ENCODE peak calls at places on chromosomes 1 and 21, in seven cellular contexts. One of them, this sample, is unnamed.

GRCh38 chr1:153441238-153441755 is 19.2 kb downstream of the S100A7 start:
- DNase-seq in NCI-H774: peak; percentile 68
- DNase-seq in AG08396: no peak
- DNase-seq in cardiac muscle cell: no peak
- DNase-seq in GM18507: no peak
- DNase-seq in putamen: no peak
- DNase-seq in stimulated activated CD4-positive, alpha-beta T cell treated with anti-CD3 and anti-CD28 coated beads, Interleukin-15, amount 100 ng/mL, for 24 hours: no peak
- DNase-seq in this sample: peak; percentile 67

GRCh38 chr1:6596886-6597776 is 5.5 kb downstream of the KLHL21 start:
- DNase-seq in stimulated activated CD4-positive, alpha-beta T cell treated with anti-CD3 and anti-CD28 coated beads, Interleukin-15, amount 100 ng/mL, for 24 hours: no peak
- DNase-seq in GM18507: no peak
- DNase-seq in AG08396: no peak
- DNase-seq in putamen: no peak
- DNase-seq in NCI-H774: no peak
- DNase-seq in cardiac muscle cell: no peak
- DNase-seq in this sample: no peak

GRCh38 chr1:228963795-228964177 is 228.5 kb downstream of the RHOU start:
- DNase-seq in stimulated activated CD4-positive, alpha-beta T cell treated with anti-CD3 and anti-CD28 coated beads, Interleukin-15, amount 100 ng/mL, for 24 hours: no peak
- DNase-seq in putamen: no peak
- DNase-seq in cardiac muscle cell: no peak
- DNase-seq in GM18507: no peak
- DNase-seq in AG08396: no peak
- DNase-seq in NCI-H774: no peak
- DNase-seq in this sample: no peak

GRCh38 chr1:3553166-3553939 is 58.0 kb downstream of the MEGF6 start:
- DNase-seq in GM18507: no peak
- DNase-seq in stimulated activated CD4-positive, alpha-beta T cell treated with anti-CD3 and anti-CD28 coated beads, Interleukin-15, amount 100 ng/mL, for 24 hours: no peak
- DNase-seq in putamen: no peak
- DNase-seq in AG08396: no peak
- DNase-seq in NCI-H774: no peak
- DNase-seq in cardiac muscle cell: no peak
- DNase-seq in this sample: no peak

GRCh38 chr21:45989355-45990048 is 7.9 kb downstream of the COL6A1 start:
- DNase-seq in cardiac muscle cell: no peak
- DNase-seq in NCI-H774: no peak
- DNase-seq in GM18507: no peak
- DNase-seq in AG08396: no peak
- DNase-seq in stimulated activated CD4-positive, alpha-beta T cell treated with anti-CD3 and anti-CD28 coated beads, Interleukin-15, amount 100 ng/mL, for 24 hours: no peak
- DNase-seq in putamen: no peak
- DNase-seq in this sample: no peak

GRCh38 chr1:179342740-179343404 is 22.9 kb upstream of the AXDND1 start:
- DNase-seq in AG08396: no peak
- DNase-seq in GM18507: no peak
- DNase-seq in putamen: no peak
- DNase-seq in NCI-H774: no peak
- DNase-seq in cardiac muscle cell: no peak
- DNase-seq in stimulated activated CD4-positive, alpha-beta T cell treated with anti-CD3 and anti-CD28 coated beads, Interleukin-15, amount 100 ng/mL, for 24 hours: no peak
- DNase-seq in this sample: no peak

GRCh38 chr1:231020139-231020601 is 19.9 kb downstream of the FAM89A start:
- DNase-seq in cardiac muscle cell: peak; percentile 31
- DNase-seq in AG08396: no peak
- DNase-seq in stimulated activated CD4-positive, alpha-beta T cell treated with anti-CD3 and anti-CD28 coated beads, Interleukin-15, amount 100 ng/mL, for 24 hours: no peak
- DNase-seq in putamen: no peak
- DNase-seq in NCI-H774: no peak
- DNase-seq in GM18507: no peak
- DNase-seq in this sample: no peak

GRCh38 chr1:208038303-208038702 is 127.4 kb upstream of the CD34 start:
- DNase-seq in GM18507: no peak
- DNase-seq in stimulated activated CD4-positive, alpha-beta T cell treated with anti-CD3 and anti-CD28 coated beads, Interleukin-15, amount 100 ng/mL, for 24 hours: no peak
- DNase-seq in NCI-H774: no peak
- DNase-seq in putamen: no peak
- DNase-seq in AG08396: no peak
- DNase-seq in cardiac muscle cell: no peak
- DNase-seq in this sample: no peak

GRCh38 chr1:17233675-17234074 is 15.2 kb upstream of the PADI3 start:
- DNase-seq in NCI-H774: no peak
- DNase-seq in stimulated activated CD4-positive, alpha-beta T cell treated with anti-CD3 and anti-CD28 coated beads, Interleukin-15, amount 100 ng/mL, for 24 hours: no peak
- DNase-seq in GM18507: no peak
- DNase-seq in AG08396: peak; percentile 86
- DNase-seq in cardiac muscle cell: peak; percentile 91
- DNase-seq in putamen: peak; percentile 39
- DNase-seq in this sample: no peak

GRCh38 chr1:86441581-86441980 is 17.6 kb downstream of the CLCA2 start:
- DNase-seq in cardiac muscle cell: no peak
- DNase-seq in stimulated activated CD4-positive, alpha-beta T cell treated with anti-CD3 and anti-CD28 coated beads, Interleukin-15, amount 100 ng/mL, for 24 hours: no peak
- DNase-seq in AG08396: no peak
- DNase-seq in GM18507: no peak
- DNase-seq in putamen: no peak
- DNase-seq in NCI-H774: no peak
- DNase-seq in this sample: peak; percentile 22

GRCh38 chr1:192559115-192560006 is 16.2 kb upstream of the RGS1 start:
- DNase-seq in NCI-H774: no peak
- DNase-seq in cardiac muscle cell: peak; percentile 88
- DNase-seq in AG08396: peak; percentile 42
- DNase-seq in putamen: no peak
- DNase-seq in stimulated activated CD4-positive, alpha-beta T cell treated with anti-CD3 and anti-CD28 coated beads, Interleukin-15, amount 100 ng/mL, for 24 hours: no peak
- DNase-seq in GM18507: no peak
- DNase-seq in this sample: no peak

GRCh38 chr1:104264506-104264905 is 514.8 kb downstream of the AMY1C start:
- DNase-seq in cardiac muscle cell: no peak
- DNase-seq in AG08396: no peak
- DNase-seq in stimulated activated CD4-positive, alpha-beta T cell treated with anti-CD3 and anti-CD28 coated beads, Interleukin-15, amount 100 ng/mL, for 24 hours: no peak
- DNase-seq in GM18507: no peak
- DNase-seq in putamen: no peak
- DNase-seq in NCI-H774: no peak
- DNase-seq in this sample: no peak

GRCh38 chr1:23178931-23179330 is 10.3 kb upstream of the LUZP1 start:
- DNase-seq in putamen: no peak
- DNase-seq in AG08396: no peak
- DNase-seq in NCI-H774: no peak
- DNase-seq in GM18507: no peak
- DNase-seq in cardiac muscle cell: peak; percentile 57
- DNase-seq in stimulated activated CD4-positive, alpha-beta T cell treated with anti-CD3 and anti-CD28 coated beads, Interleukin-15, amount 100 ng/mL, for 24 hours: no peak
- DNase-seq in this sample: no peak

GRCh38 chr1:110340207-110340468 is 961 bp downstream of the RBM15 start:
- DNase-seq in AG08396: no peak
- DNase-seq in stimulated activated CD4-positive, alpha-beta T cell treated with anti-CD3 and anti-CD28 coated beads, Interleukin-15, amount 100 ng/mL, for 24 hours: no peak
- DNase-seq in GM18507: no peak
- DNase-seq in NCI-H774: no peak
- DNase-seq in cardiac muscle cell: no peak
- DNase-seq in putamen: no peak
- DNase-seq in this sample: no peak

GRCh38 chr1:115067460-115067859 is 21.8 kb downstream of the TSPAN2 start:
- DNase-seq in GM18507: no peak
- DNase-seq in stimulated activated CD4-positive, alpha-beta T cell treated with anti-CD3 and anti-CD28 coated beads, Interleukin-15, amount 100 ng/mL, for 24 hours: no peak
- DNase-seq in putamen: no peak
- DNase-seq in cardiac muscle cell: no peak
- DNase-seq in NCI-H774: no peak
- DNase-seq in AG08396: peak; percentile 26
- DNase-seq in this sample: no peak

GRCh38 chr1:97943354-97943753 is 22.5 kb upstream of the DPYD start:
- DNase-seq in putamen: no peak
- DNase-seq in AG08396: peak; percentile 47
- DNase-seq in NCI-H774: no peak
- DNase-seq in stimulated activated CD4-positive, alpha-beta T cell treated with anti-CD3 and anti-CD28 coated beads, Interleukin-15, amount 100 ng/mL, for 24 hours: no peak
- DNase-seq in cardiac muscle cell: peak; percentile 65
- DNase-seq in GM18507: no peak
- DNase-seq in this sample: no peak

GRCh38 chr1:84307398-84307797 is 5.9 kb downstream of the SAMD13 start:
- DNase-seq in NCI-H774: no peak
- DNase-seq in cardiac muscle cell: no peak
- DNase-seq in AG08396: no peak
- DNase-seq in putamen: no peak
- DNase-seq in stimulated activated CD4-positive, alpha-beta T cell treated with anti-CD3 and anti-CD28 coated beads, Interleukin-15, amount 100 ng/mL, for 24 hours: no peak
- DNase-seq in GM18507: no peak
- DNase-seq in this sample: no peak

GRCh38 chr1:30782361-30783243 is 25.0 kb upstream of the LAPTM5 start:
- DNase-seq in putamen: peak; percentile 54
- DNase-seq in stimulated activated CD4-positive, alpha-beta T cell treated with anti-CD3 and anti-CD28 coated beads, Interleukin-15, amount 100 ng/mL, for 24 hours: peak; percentile 82
- DNase-seq in cardiac muscle cell: peak; percentile 71
- DNase-seq in AG08396: peak; percentile 90
- DNase-seq in GM18507: peak; percentile 75
- DNase-seq in NCI-H774: peak; percentile 75
- DNase-seq in this sample: peak; percentile 52

GRCh38 chr1:116721608-116722007 is 32.6 kb upstream of the CD2 start:
- DNase-seq in GM18507: no peak
- DNase-seq in cardiac muscle cell: no peak
- DNase-seq in AG08396: no peak
- DNase-seq in putamen: no peak
- DNase-seq in NCI-H774: no peak
- DNase-seq in stimulated activated CD4-positive, alpha-beta T cell treated with anti-CD3 and anti-CD28 coated beads, Interleukin-15, amount 100 ng/mL, for 24 hours: no peak
- DNase-seq in this sample: no peak

GRCh38 chr1:37477198-37477931 is 3.0 kb downstream of the ZC3H12A start:
- DNase-seq in GM18507: peak; percentile 52
- DNase-seq in cardiac muscle cell: peak; percentile 67
- DNase-seq in AG08396: no peak
- DNase-seq in NCI-H774: no peak
- DNase-seq in stimulated activated CD4-positive, alpha-beta T cell treated with anti-CD3 and anti-CD28 coated beads, Interleukin-15, amount 100 ng/mL, for 24 hours: peak; percentile 92
- DNase-seq in putamen: no peak
- DNase-seq in this sample: no peak

GRCh38 chr21:36509966-36510742 is 30.2 kb upstream of the CLDN14 start:
- DNase-seq in putamen: no peak
- DNase-seq in GM18507: no peak
- DNase-seq in stimulated activated CD4-positive, alpha-beta T cell treated with anti-CD3 and anti-CD28 coated beads, Interleukin-15, amount 100 ng/mL, for 24 hours: no peak
- DNase-seq in AG08396: no peak
- DNase-seq in NCI-H774: no peak
- DNase-seq in cardiac muscle cell: no peak
- DNase-seq in this sample: no peak

GRCh38 chr1:48488721-48489120 is 16.7 kb upstream of the SPATA6 start:
- DNase-seq in stimulated activated CD4-positive, alpha-beta T cell treated with anti-CD3 and anti-CD28 coated beads, Interleukin-15, amount 100 ng/mL, for 24 hours: no peak
- DNase-seq in putamen: no peak
- DNase-seq in cardiac muscle cell: no peak
- DNase-seq in GM18507: no peak
- DNase-seq in NCI-H774: no peak
- DNase-seq in AG08396: no peak
- DNase-seq in this sample: no peak

GRCh38 chr1:226653311-226653921 is 85.7 kb downstream of the ITPKB start:
- DNase-seq in cardiac muscle cell: no peak
- DNase-seq in GM18507: no peak
- DNase-seq in stimulated activated CD4-positive, alpha-beta T cell treated with anti-CD3 and anti-CD28 coated beads, Interleukin-15, amount 100 ng/mL, for 24 hours: peak; percentile 61
- DNase-seq in putamen: no peak
- DNase-seq in NCI-H774: no peak
- DNase-seq in AG08396: no peak
- DNase-seq in this sample: no peak

GRCh38 chr1:31183927-31184554 is 55.6 kb downstream of the NKAIN1 start:
- DNase-seq in putamen: no peak
- DNase-seq in NCI-H774: peak; percentile 58
- DNase-seq in GM18507: no peak
- DNase-seq in cardiac muscle cell: peak; percentile 49
- DNase-seq in stimulated activated CD4-positive, alpha-beta T cell treated with anti-CD3 and anti-CD28 coated beads, Interleukin-15, amount 100 ng/mL, for 24 hours: peak; percentile 52
- DNase-seq in AG08396: peak; percentile 49
- DNase-seq in this sample: peak; percentile 56

GRCh38 chr1:179447489-179447888 is 81.7 kb downstream of the AXDND1 start:
- DNase-seq in putamen: no peak
- DNase-seq in AG08396: peak; percentile 4
- DNase-seq in cardiac muscle cell: peak; percentile 8
- DNase-seq in NCI-H774: no peak
- DNase-seq in stimulated activated CD4-positive, alpha-beta T cell treated with anti-CD3 and anti-CD28 coated beads, Interleukin-15, amount 100 ng/mL, for 24 hours: peak; percentile 13
- DNase-seq in GM18507: no peak
- DNase-seq in this sample: no peak

GRCh38 chr1:191993549-191993948 is 164.7 kb upstream of the RGS18 start:
- DNase-seq in cardiac muscle cell: peak; percentile 62
- DNase-seq in putamen: no peak
- DNase-seq in NCI-H774: no peak
- DNase-seq in AG08396: no peak
- DNase-seq in stimulated activated CD4-positive, alpha-beta T cell treated with anti-CD3 and anti-CD28 coated beads, Interleukin-15, amount 100 ng/mL, for 24 hours: no peak
- DNase-seq in GM18507: no peak
- DNase-seq in this sample: no peak

GRCh38 chr1:192235127-192235526 is 76.9 kb downstream of the RGS18 start:
- DNase-seq in GM18507: no peak
- DNase-seq in AG08396: no peak
- DNase-seq in cardiac muscle cell: peak; percentile 12
- DNase-seq in putamen: no peak
- DNase-seq in stimulated activated CD4-positive, alpha-beta T cell treated with anti-CD3 and anti-CD28 coated beads, Interleukin-15, amount 100 ng/mL, for 24 hours: no peak
- DNase-seq in NCI-H774: no peak
- DNase-seq in this sample: no peak

GRCh38 chr1:225694151-225694603 is 41.3 kb upstream of the ENAH start:
- DNase-seq in NCI-H774: peak; percentile 73
- DNase-seq in putamen: no peak
- DNase-seq in cardiac muscle cell: peak; percentile 97
- DNase-seq in GM18507: no peak
- DNase-seq in stimulated activated CD4-positive, alpha-beta T cell treated with anti-CD3 and anti-CD28 coated beads, Interleukin-15, amount 100 ng/mL, for 24 hours: no peak
- DNase-seq in AG08396: no peak
- DNase-seq in this sample: no peak

GRCh38 chr1:43172532-43172972 is 422 bp downstream of the CFAP57 start:
- DNase-seq in cardiac muscle cell: peak; percentile 92
- DNase-seq in AG08396: peak; percentile 93
- DNase-seq in NCI-H774: peak; percentile 88
- DNase-seq in stimulated activated CD4-positive, alpha-beta T cell treated with anti-CD3 and anti-CD28 coated beads, Interleukin-15, amount 100 ng/mL, for 24 hours: peak; percentile 91
- DNase-seq in putamen: peak; percentile 90
- DNase-seq in GM18507: peak; percentile 93
- DNase-seq in this sample: peak; percentile 80

GRCh38 chr1:219660666-219661463 is 48.0 kb upstream of the ZC3H11B start:
- DNase-seq in AG08396: peak; percentile 55
- DNase-seq in putamen: peak; percentile 92
- DNase-seq in NCI-H774: no peak
- DNase-seq in cardiac muscle cell: peak; percentile 96
- DNase-seq in stimulated activated CD4-positive, alpha-beta T cell treated with anti-CD3 and anti-CD28 coated beads, Interleukin-15, amount 100 ng/mL, for 24 hours: peak; percentile 61
- DNase-seq in GM18507: peak; percentile 18
- DNase-seq in this sample: peak; percentile 11